ENCODE peak calls at places on chromosomes 16 and 17, in nine cellular contexts. One of them, this sample, is unnamed.

GRCh38 chr16:78844682-78845081 is 745.2 kb downstream of the WWOX start:
- DNase-seq in activated T-cell treated with anti-CD3 and anti-CD28 coated beads for 24 hours: no peak
- DNase-seq in HCEC 1CT: no peak
- DNase-seq in stimulated activated naive CD8-positive, alpha-beta T cell treated with anti-CD3 and anti-CD28 coated beads, Interleukin-15, Interleukin-2, amounts not matched to agents 100 U/mL and 50 U/mL, for 24 hours: no peak
- DNase-seq in PC-9: no peak
- DNase-seq in ovary: no peak
- DNase-seq in cardiac fibroblast: no peak
- DNase-seq in fibroblast of the aortic adventitia: no peak
- DNase-seq in T-helper 2 cell: no peak
- DNase-seq in this sample: no peak

GRCh38 chr16:47731252-47731651 is 270.1 kb downstream of the PHKB start:
- DNase-seq in activated T-cell treated with anti-CD3 and anti-CD28 coated beads for 24 hours: no peak
- DNase-seq in HCEC 1CT: peak
- DNase-seq in stimulated activated naive CD8-positive, alpha-beta T cell treated with anti-CD3 and anti-CD28 coated beads, Interleukin-15, Interleukin-2, amounts not matched to agents 100 U/mL and 50 U/mL, for 24 hours: no peak
- DNase-seq in PC-9: no peak
- DNase-seq in ovary: no peak
- DNase-seq in cardiac fibroblast: peak
- DNase-seq in fibroblast of the aortic adventitia: peak
- DNase-seq in T-helper 2 cell: no peak
- DNase-seq in this sample: no peak

GRCh38 chr17:48025904-48026502 is 11.6 kb downstream of the COPZ2 start:
- DNase-seq in activated T-cell treated with anti-CD3 and anti-CD28 coated beads for 24 hours: no peak
- DNase-seq in HCEC 1CT: no peak
- DNase-seq in stimulated activated naive CD8-positive, alpha-beta T cell treated with anti-CD3 and anti-CD28 coated beads, Interleukin-15, Interleukin-2, amounts not matched to agents 100 U/mL and 50 U/mL, for 24 hours: no peak
- DNase-seq in PC-9: peak
- DNase-seq in ovary: no peak
- DNase-seq in cardiac fibroblast: no peak
- DNase-seq in fibroblast of the aortic adventitia: no peak
- DNase-seq in T-helper 2 cell: no peak
- DNase-seq in this sample: no peak

GRCh38 chr17:78116411-78116810 is 12.1 kb downstream of the TMC6 start:
- DNase-seq in activated T-cell treated with anti-CD3 and anti-CD28 coated beads for 24 hours: no peak
- DNase-seq in HCEC 1CT: no peak
- DNase-seq in stimulated activated naive CD8-positive, alpha-beta T cell treated with anti-CD3 and anti-CD28 coated beads, Interleukin-15, Interleukin-2, amounts not matched to agents 100 U/mL and 50 U/mL, for 24 hours: no peak
- DNase-seq in PC-9: no peak
- DNase-seq in ovary: no peak
- DNase-seq in cardiac fibroblast: no peak
- DNase-seq in fibroblast of the aortic adventitia: no peak
- DNase-seq in T-helper 2 cell: no peak
- DNase-seq in this sample: no peak

GRCh38 chr16:46907061-46907774 is 23.1 kb downstream of the GPT2 start:
- DNase-seq in activated T-cell treated with anti-CD3 and anti-CD28 coated beads for 24 hours: no peak
- DNase-seq in HCEC 1CT: no peak
- DNase-seq in stimulated activated naive CD8-positive, alpha-beta T cell treated with anti-CD3 and anti-CD28 coated beads, Interleukin-15, Interleukin-2, amounts not matched to agents 100 U/mL and 50 U/mL, for 24 hours: no peak
- DNase-seq in PC-9: no peak
- DNase-seq in ovary: no peak
- DNase-seq in cardiac fibroblast: no peak
- DNase-seq in fibroblast of the aortic adventitia: no peak
- DNase-seq in T-helper 2 cell: no peak
- DNase-seq in this sample: no peak

GRCh38 chr17:6986676-6987075 is 9.2 kb upstream of the ALOX12 start:
- DNase-seq in activated T-cell treated with anti-CD3 and anti-CD28 coated beads for 24 hours: no peak
- DNase-seq in HCEC 1CT: no peak
- DNase-seq in stimulated activated naive CD8-positive, alpha-beta T cell treated with anti-CD3 and anti-CD28 coated beads, Interleukin-15, Interleukin-2, amounts not matched to agents 100 U/mL and 50 U/mL, for 24 hours: no peak
- DNase-seq in PC-9: no peak
- DNase-seq in ovary: no peak
- DNase-seq in cardiac fibroblast: no peak
- DNase-seq in fibroblast of the aortic adventitia: peak
- DNase-seq in T-helper 2 cell: no peak
- DNase-seq in this sample: no peak

GRCh38 chr16:88810868-88811599 is 694 bp downstream of the APRT start:
- DNase-seq in activated T-cell treated with anti-CD3 and anti-CD28 coated beads for 24 hours: peak
- DNase-seq in HCEC 1CT: peak
- DNase-seq in stimulated activated naive CD8-positive, alpha-beta T cell treated with anti-CD3 and anti-CD28 coated beads, Interleukin-15, Interleukin-2, amounts not matched to agents 100 U/mL and 50 U/mL, for 24 hours: peak
- DNase-seq in PC-9: peak
- DNase-seq in ovary: peak
- DNase-seq in cardiac fibroblast: peak
- DNase-seq in fibroblast of the aortic adventitia: peak
- DNase-seq in T-helper 2 cell: peak
- DNase-seq in this sample: peak

GRCh38 chr17:45942284-45942683 is 47.9 kb downstream of the MAPT start:
- DNase-seq in activated T-cell treated with anti-CD3 and anti-CD28 coated beads for 24 hours: no peak
- DNase-seq in HCEC 1CT: peak
- DNase-seq in stimulated activated naive CD8-positive, alpha-beta T cell treated with anti-CD3 and anti-CD28 coated beads, Interleukin-15, Interleukin-2, amounts not matched to agents 100 U/mL and 50 U/mL, for 24 hours: no peak
- DNase-seq in PC-9: no peak
- DNase-seq in ovary: peak
- DNase-seq in cardiac fibroblast: peak
- DNase-seq in fibroblast of the aortic adventitia: no peak
- DNase-seq in T-helper 2 cell: no peak
- DNase-seq in this sample: no peak

GRCh38 chr17:76562734-76563148 is 22.9 kb downstream of the PRCD start:
- DNase-seq in activated T-cell treated with anti-CD3 and anti-CD28 coated beads for 24 hours: no peak
- DNase-seq in HCEC 1CT: peak
- DNase-seq in stimulated activated naive CD8-positive, alpha-beta T cell treated with anti-CD3 and anti-CD28 coated beads, Interleukin-15, Interleukin-2, amounts not matched to agents 100 U/mL and 50 U/mL, for 24 hours: no peak
- DNase-seq in PC-9: no peak
- DNase-seq in ovary: peak
- DNase-seq in cardiac fibroblast: peak
- DNase-seq in fibroblast of the aortic adventitia: peak
- DNase-seq in T-helper 2 cell: no peak
- DNase-seq in this sample: no peak

GRCh38 chr17:2853111-2853721 is 57.0 kb downstream of the RAP1GAP2 start:
- DNase-seq in activated T-cell treated with anti-CD3 and anti-CD28 coated beads for 24 hours: no peak
- DNase-seq in HCEC 1CT: peak
- DNase-seq in stimulated activated naive CD8-positive, alpha-beta T cell treated with anti-CD3 and anti-CD28 coated beads, Interleukin-15, Interleukin-2, amounts not matched to agents 100 U/mL and 50 U/mL, for 24 hours: peak
- DNase-seq in PC-9: peak
- DNase-seq in ovary: peak
- DNase-seq in cardiac fibroblast: peak
- DNase-seq in fibroblast of the aortic adventitia: peak
- DNase-seq in T-helper 2 cell: no peak
- DNase-seq in this sample: no peak

GRCh38 chr17:71071837-71072236 is 902.5 kb downstream of the KCNJ2 start:
- DNase-seq in activated T-cell treated with anti-CD3 and anti-CD28 coated beads for 24 hours: no peak
- DNase-seq in HCEC 1CT: peak
- DNase-seq in stimulated activated naive CD8-positive, alpha-beta T cell treated with anti-CD3 and anti-CD28 coated beads, Interleukin-15, Interleukin-2, amounts not matched to agents 100 U/mL and 50 U/mL, for 24 hours: no peak
- DNase-seq in PC-9: peak
- DNase-seq in ovary: no peak
- DNase-seq in cardiac fibroblast: peak
- DNase-seq in fibroblast of the aortic adventitia: peak
- DNase-seq in T-helper 2 cell: no peak
- DNase-seq in this sample: no peak

GRCh38 chr17:82230627-82231311 is 1.9 kb downstream of the SLC16A3 start:
- DNase-seq in activated T-cell treated with anti-CD3 and anti-CD28 coated beads for 24 hours: peak
- DNase-seq in HCEC 1CT: peak
- DNase-seq in stimulated activated naive CD8-positive, alpha-beta T cell treated with anti-CD3 and anti-CD28 coated beads, Interleukin-15, Interleukin-2, amounts not matched to agents 100 U/mL and 50 U/mL, for 24 hours: peak
- DNase-seq in PC-9: peak
- DNase-seq in ovary: peak
- DNase-seq in cardiac fibroblast: peak
- DNase-seq in fibroblast of the aortic adventitia: peak
- DNase-seq in T-helper 2 cell: no peak
- DNase-seq in this sample: no peak

GRCh38 chr16:86672215-86672863 is 94.0 kb downstream of the FOXL1 start:
- DNase-seq in activated T-cell treated with anti-CD3 and anti-CD28 coated beads for 24 hours: no peak
- DNase-seq in HCEC 1CT: no peak
- DNase-seq in stimulated activated naive CD8-positive, alpha-beta T cell treated with anti-CD3 and anti-CD28 coated beads, Interleukin-15, Interleukin-2, amounts not matched to agents 100 U/mL and 50 U/mL, for 24 hours: no peak
- DNase-seq in PC-9: no peak
- DNase-seq in ovary: no peak
- DNase-seq in cardiac fibroblast: no peak
- DNase-seq in fibroblast of the aortic adventitia: no peak
- DNase-seq in T-helper 2 cell: no peak
- DNase-seq in this sample: no peak

GRCh38 chr17:41800601-41801373 is 11.0 kb downstream of the P3H4 start:
- DNase-seq in activated T-cell treated with anti-CD3 and anti-CD28 coated beads for 24 hours: no peak
- DNase-seq in HCEC 1CT: no peak
- DNase-seq in stimulated activated naive CD8-positive, alpha-beta T cell treated with anti-CD3 and anti-CD28 coated beads, Interleukin-15, Interleukin-2, amounts not matched to agents 100 U/mL and 50 U/mL, for 24 hours: no peak
- DNase-seq in PC-9: peak
- DNase-seq in ovary: peak
- DNase-seq in cardiac fibroblast: peak
- DNase-seq in fibroblast of the aortic adventitia: peak
- DNase-seq in T-helper 2 cell: no peak
- DNase-seq in this sample: peak

GRCh38 chr16:1324286-1324826 is 9.1 kb upstream of the BAIAP3 start:
- DNase-seq in activated T-cell treated with anti-CD3 and anti-CD28 coated beads for 24 hours: no peak
- DNase-seq in HCEC 1CT: no peak
- DNase-seq in stimulated activated naive CD8-positive, alpha-beta T cell treated with anti-CD3 and anti-CD28 coated beads, Interleukin-15, Interleukin-2, amounts not matched to agents 100 U/mL and 50 U/mL, for 24 hours: no peak
- DNase-seq in PC-9: no peak
- DNase-seq in ovary: no peak
- DNase-seq in cardiac fibroblast: no peak
- DNase-seq in fibroblast of the aortic adventitia: no peak
- DNase-seq in T-helper 2 cell: no peak
- DNase-seq in this sample: no peak

GRCh38 chr16:11181889-11182279 is 74.1 kb downstream of the SOCS1 start:
- DNase-seq in activated T-cell treated with anti-CD3 and anti-CD28 coated beads for 24 hours: peak
- DNase-seq in HCEC 1CT: no peak
- DNase-seq in stimulated activated naive CD8-positive, alpha-beta T cell treated with anti-CD3 and anti-CD28 coated beads, Interleukin-15, Interleukin-2, amounts not matched to agents 100 U/mL and 50 U/mL, for 24 hours: peak
- DNase-seq in PC-9: no peak
- DNase-seq in ovary: no peak
- DNase-seq in cardiac fibroblast: no peak
- DNase-seq in fibroblast of the aortic adventitia: no peak
- DNase-seq in T-helper 2 cell: no peak
- DNase-seq in this sample: no peak

GRCh38 chr17:36921131-36921851 is 16.0 kb upstream of the LHX1 start:
- DNase-seq in activated T-cell treated with anti-CD3 and anti-CD28 coated beads for 24 hours: peak
- DNase-seq in HCEC 1CT: no peak
- DNase-seq in stimulated activated naive CD8-positive, alpha-beta T cell treated with anti-CD3 and anti-CD28 coated beads, Interleukin-15, Interleukin-2, amounts not matched to agents 100 U/mL and 50 U/mL, for 24 hours: peak
- DNase-seq in PC-9: peak
- DNase-seq in ovary: no peak
- DNase-seq in cardiac fibroblast: peak
- DNase-seq in fibroblast of the aortic adventitia: peak
- DNase-seq in T-helper 2 cell: peak
- DNase-seq in this sample: no peak

GRCh38 chr17:68424188-68424587 is 33.1 kb downstream of the WIPI1 start:
- DNase-seq in activated T-cell treated with anti-CD3 and anti-CD28 coated beads for 24 hours: no peak
- DNase-seq in HCEC 1CT: no peak
- DNase-seq in stimulated activated naive CD8-positive, alpha-beta T cell treated with anti-CD3 and anti-CD28 coated beads, Interleukin-15, Interleukin-2, amounts not matched to agents 100 U/mL and 50 U/mL, for 24 hours: no peak
- DNase-seq in PC-9: no peak
- DNase-seq in ovary: no peak
- DNase-seq in cardiac fibroblast: no peak
- DNase-seq in fibroblast of the aortic adventitia: no peak
- DNase-seq in T-helper 2 cell: no peak
- DNase-seq in this sample: no peak

GRCh38 chr17:7235693-7236665 is 1.7 kb upstream of the DVL2 start:
- DNase-seq in activated T-cell treated with anti-CD3 and anti-CD28 coated beads for 24 hours: no peak
- DNase-seq in HCEC 1CT: peak
- DNase-seq in stimulated activated naive CD8-positive, alpha-beta T cell treated with anti-CD3 and anti-CD28 coated beads, Interleukin-15, Interleukin-2, amounts not matched to agents 100 U/mL and 50 U/mL, for 24 hours: no peak
- DNase-seq in PC-9: no peak
- DNase-seq in ovary: no peak
- DNase-seq in cardiac fibroblast: peak
- DNase-seq in fibroblast of the aortic adventitia: no peak
- DNase-seq in T-helper 2 cell: no peak
- DNase-seq in this sample: no peak

GRCh38 chr17:50582741-50583140 is 22.2 kb downstream of the CACNA1G start:
- DNase-seq in activated T-cell treated with anti-CD3 and anti-CD28 coated beads for 24 hours: no peak
- DNase-seq in HCEC 1CT: no peak
- DNase-seq in stimulated activated naive CD8-positive, alpha-beta T cell treated with anti-CD3 and anti-CD28 coated beads, Interleukin-15, Interleukin-2, amounts not matched to agents 100 U/mL and 50 U/mL, for 24 hours: no peak
- DNase-seq in PC-9: no peak
- DNase-seq in ovary: no peak
- DNase-seq in cardiac fibroblast: no peak
- DNase-seq in fibroblast of the aortic adventitia: no peak
- DNase-seq in T-helper 2 cell: no peak
- DNase-seq in this sample: no peak

GRCh38 chr16:84244728-84245127 is 4.9 kb upstream of the KCNG4 start:
- DNase-seq in activated T-cell treated with anti-CD3 and anti-CD28 coated beads for 24 hours: no peak
- DNase-seq in HCEC 1CT: no peak
- DNase-seq in stimulated activated naive CD8-positive, alpha-beta T cell treated with anti-CD3 and anti-CD28 coated beads, Interleukin-15, Interleukin-2, amounts not matched to agents 100 U/mL and 50 U/mL, for 24 hours: no peak
- DNase-seq in PC-9: no peak
- DNase-seq in ovary: no peak
- DNase-seq in cardiac fibroblast: no peak
- DNase-seq in fibroblast of the aortic adventitia: no peak
- DNase-seq in T-helper 2 cell: no peak
- DNase-seq in this sample: no peak

GRCh38 chr16:11202260-11203091 is 53.5 kb downstream of the SOCS1 start:
- DNase-seq in activated T-cell treated with anti-CD3 and anti-CD28 coated beads for 24 hours: no peak
- DNase-seq in HCEC 1CT: peak
- DNase-seq in stimulated activated naive CD8-positive, alpha-beta T cell treated with anti-CD3 and anti-CD28 coated beads, Interleukin-15, Interleukin-2, amounts not matched to agents 100 U/mL and 50 U/mL, for 24 hours: peak
- DNase-seq in PC-9: no peak
- DNase-seq in ovary: no peak
- DNase-seq in cardiac fibroblast: peak
- DNase-seq in fibroblast of the aortic adventitia: peak
- DNase-seq in T-helper 2 cell: no peak
- DNase-seq in this sample: no peak

GRCh38 chr16:71781741-71782140 is 26.9 kb downstream of the AP1G1 start:
- DNase-seq in activated T-cell treated with anti-CD3 and anti-CD28 coated beads for 24 hours: no peak
- DNase-seq in HCEC 1CT: peak
- DNase-seq in stimulated activated naive CD8-positive, alpha-beta T cell treated with anti-CD3 and anti-CD28 coated beads, Interleukin-15, Interleukin-2, amounts not matched to agents 100 U/mL and 50 U/mL, for 24 hours: no peak
- DNase-seq in PC-9: no peak
- DNase-seq in ovary: no peak
- DNase-seq in cardiac fibroblast: peak
- DNase-seq in fibroblast of the aortic adventitia: peak
- DNase-seq in T-helper 2 cell: no peak
- DNase-seq in this sample: no peak

GRCh38 chr16:14063618-14064581 is 7.2 kb upstream of the MRTFB start:
- DNase-seq in activated T-cell treated with anti-CD3 and anti-CD28 coated beads for 24 hours: no peak
- DNase-seq in HCEC 1CT: no peak
- DNase-seq in stimulated activated naive CD8-positive, alpha-beta T cell treated with anti-CD3 and anti-CD28 coated beads, Interleukin-15, Interleukin-2, amounts not matched to agents 100 U/mL and 50 U/mL, for 24 hours: no peak
- DNase-seq in PC-9: no peak
- DNase-seq in ovary: no peak
- DNase-seq in cardiac fibroblast: no peak
- DNase-seq in fibroblast of the aortic adventitia: no peak
- DNase-seq in T-helper 2 cell: no peak
- DNase-seq in this sample: no peak

GRCh38 chr17:8365143-8365542 is 11.4 kb downstream of the KRABD2 start:
- DNase-seq in activated T-cell treated with anti-CD3 and anti-CD28 coated beads for 24 hours: no peak
- DNase-seq in HCEC 1CT: peak
- DNase-seq in stimulated activated naive CD8-positive, alpha-beta T cell treated with anti-CD3 and anti-CD28 coated beads, Interleukin-15, Interleukin-2, amounts not matched to agents 100 U/mL and 50 U/mL, for 24 hours: no peak
- DNase-seq in PC-9: peak
- DNase-seq in ovary: no peak
- DNase-seq in cardiac fibroblast: peak
- DNase-seq in fibroblast of the aortic adventitia: peak
- DNase-seq in T-helper 2 cell: no peak
- DNase-seq in this sample: no peak

GRCh38 chr16:20181386-20181785 is 107.7 kb upstream of the GPR139 start:
- DNase-seq in activated T-cell treated with anti-CD3 and anti-CD28 coated beads for 24 hours: no peak
- DNase-seq in HCEC 1CT: no peak
- DNase-seq in stimulated activated naive CD8-positive, alpha-beta T cell treated with anti-CD3 and anti-CD28 coated beads, Interleukin-15, Interleukin-2, amounts not matched to agents 100 U/mL and 50 U/mL, for 24 hours: no peak
- DNase-seq in PC-9: no peak
- DNase-seq in ovary: no peak
- DNase-seq in cardiac fibroblast: no peak
- DNase-seq in fibroblast of the aortic adventitia: no peak
- DNase-seq in T-helper 2 cell: no peak
- DNase-seq in this sample: peak

GRCh38 chr17:77441130-77441920 is 300.6 kb downstream of the SEC14L1 start:
- DNase-seq in activated T-cell treated with anti-CD3 and anti-CD28 coated beads for 24 hours: peak
- DNase-seq in HCEC 1CT: no peak
- DNase-seq in stimulated activated naive CD8-positive, alpha-beta T cell treated with anti-CD3 and anti-CD28 coated beads, Interleukin-15, Interleukin-2, amounts not matched to agents 100 U/mL and 50 U/mL, for 24 hours: peak
- DNase-seq in PC-9: no peak
- DNase-seq in ovary: no peak
- DNase-seq in cardiac fibroblast: no peak
- DNase-seq in fibroblast of the aortic adventitia: no peak
- DNase-seq in T-helper 2 cell: peak
- DNase-seq in this sample: no peak

GRCh38 chr17:15456972-15457722 is 10.3 kb downstream of the CDRT4 start:
- DNase-seq in activated T-cell treated with anti-CD3 and anti-CD28 coated beads for 24 hours: no peak
- DNase-seq in HCEC 1CT: peak
- DNase-seq in stimulated activated naive CD8-positive, alpha-beta T cell treated with anti-CD3 and anti-CD28 coated beads, Interleukin-15, Interleukin-2, amounts not matched to agents 100 U/mL and 50 U/mL, for 24 hours: no peak
- DNase-seq in PC-9: no peak
- DNase-seq in ovary: peak
- DNase-seq in cardiac fibroblast: peak
- DNase-seq in fibroblast of the aortic adventitia: peak
- DNase-seq in T-helper 2 cell: no peak
- DNase-seq in this sample: no peak

GRCh38 chr17:75454193-75454592 is 2.2 kb upstream of the TMEM94 start:
- DNase-seq in activated T-cell treated with anti-CD3 and anti-CD28 coated beads for 24 hours: no peak
- DNase-seq in HCEC 1CT: no peak
- DNase-seq in stimulated activated naive CD8-positive, alpha-beta T cell treated with anti-CD3 and anti-CD28 coated beads, Interleukin-15, Interleukin-2, amounts not matched to agents 100 U/mL and 50 U/mL, for 24 hours: no peak
- DNase-seq in PC-9: no peak
- DNase-seq in ovary: no peak
- DNase-seq in cardiac fibroblast: no peak
- DNase-seq in fibroblast of the aortic adventitia: no peak
- DNase-seq in T-helper 2 cell: no peak
- DNase-seq in this sample: no peak

GRCh38 chr17:4072487-4073157 is 70.2 kb downstream of the ZZEF1 start:
- DNase-seq in activated T-cell treated with anti-CD3 and anti-CD28 coated beads for 24 hours: no peak
- DNase-seq in HCEC 1CT: peak
- DNase-seq in stimulated activated naive CD8-positive, alpha-beta T cell treated with anti-CD3 and anti-CD28 coated beads, Interleukin-15, Interleukin-2, amounts not matched to agents 100 U/mL and 50 U/mL, for 24 hours: no peak
- DNase-seq in PC-9: no peak
- DNase-seq in ovary: no peak
- DNase-seq in cardiac fibroblast: peak
- DNase-seq in fibroblast of the aortic adventitia: peak
- DNase-seq in T-helper 2 cell: no peak
- DNase-seq in this sample: no peak

GRCh38 chr16:622920-623280 is 7.9 kb upstream of the WFIKKN1 start:
- DNase-seq in activated T-cell treated with anti-CD3 and anti-CD28 coated beads for 24 hours: no peak
- DNase-seq in HCEC 1CT: no peak
- DNase-seq in stimulated activated naive CD8-positive, alpha-beta T cell treated with anti-CD3 and anti-CD28 coated beads, Interleukin-15, Interleukin-2, amounts not matched to agents 100 U/mL and 50 U/mL, for 24 hours: no peak
- DNase-seq in PC-9: no peak
- DNase-seq in ovary: no peak
- DNase-seq in cardiac fibroblast: no peak
- DNase-seq in fibroblast of the aortic adventitia: no peak
- DNase-seq in T-helper 2 cell: no peak
- DNase-seq in this sample: no peak